ENCODE peak calls at places on chromosomes 13 and 19, in seven cellular contexts. W is fibroblast of pulmonary artery, H is AG04450, P is AG09309, D is ovary, O is A549, E is PC-3. F is an unnamed sample.
A peak's percentile ranks its signal among the peaks of the same experiment; 100 is the strongest.

GRCh38 chr13:83352391-83352790 is 529.9 kb downstream of the SLITRK1 start:
- DNase-seq in W (no peak), H (no peak), P (no peak), D (no peak), O (no peak), E (peak; percentile 62), F (no peak)

GRCh38 chr13:74067818-74068217 is 66.4 kb downstream of the KLF12 start:
- DNase-seq in W (no peak), H (no peak), P (no peak), D (no peak), O (no peak), E (peak; percentile 59), F (no peak)

GRCh38 chr13:99320693-99321481 is 13.7 kb upstream of the GPR183 start:
- DNase-seq in W (peak; percentile 93), H (peak; percentile 44), P (peak; percentile 72), D (no peak), O (no peak), E (peak; percentile 88), F (peak; percentile 57)

GRCh38 chr13:113545455-113545930 is 39.1 kb upstream of the TFDP1 start:
- DNase-seq in W (no peak), H (no peak), P (peak; percentile 13), D (no peak), O (no peak), E (no peak), F (peak; percentile 54)

GRCh38 chr13:26663801-26664200 is 96.8 kb downstream of the GPR12 start:
- DNase-seq in W (no peak), H (no peak), P (no peak), D (no peak), O (no peak), E (peak; percentile 21), F (no peak)

GRCh38 chr19:1904385-1905070 is 671 bp upstream of the ADAT3 start:
- DNase-seq in W (no peak), H (no peak), P (no peak), D (no peak), O (no peak), E (peak; percentile 92), F (no peak)

GRCh38 chr13:98158172-98158907 is 15.4 kb downstream of the FARP1 start:
- DNase-seq in W (no peak), H (no peak), P (no peak), D (peak; percentile 46), O (no peak), E (no peak), F (no peak)

GRCh38 chr13:27624071-27624470 is 2.4 kb downstream of the POLR1D start:
- DNase-seq in W (no peak), H (no peak), P (no peak), D (no peak), O (no peak), E (no peak), F (no peak)

GRCh38 chr13:93672996-93673395 is 446.4 kb downstream of the GPC6 start:
- DNase-seq in W (no peak), H (no peak), P (no peak), D (no peak), O (no peak), E (no peak), F (no peak)

GRCh38 chr19:2330632-2331284 is 2.3 kb downstream of the SPPL2B start:
- DNase-seq in W (no peak), H (no peak), P (no peak), D (no peak), O (no peak), E (no peak), F (no peak)

GRCh38 chr19:56080669-56081401 is 40.3 kb downstream of the ZNF787 start:
- DNase-seq in W (peak; percentile 87), H (peak; percentile 37), P (peak; percentile 42), D (peak; percentile 71), O (peak; percentile 48), E (peak; percentile 59), F (peak; percentile 25)
- H3K4me3 ChIP-seq in W (peak overlapping the region; percentile 54), H (peak overlapping the region; percentile 49), P (peak overlapping the region; percentile 43), D (no peak overlapping the region), O (no peak overlapping the region), E (peak overlapping the region; percentile 53), F (peak overlapping the region; percentile 49)

DNA sequence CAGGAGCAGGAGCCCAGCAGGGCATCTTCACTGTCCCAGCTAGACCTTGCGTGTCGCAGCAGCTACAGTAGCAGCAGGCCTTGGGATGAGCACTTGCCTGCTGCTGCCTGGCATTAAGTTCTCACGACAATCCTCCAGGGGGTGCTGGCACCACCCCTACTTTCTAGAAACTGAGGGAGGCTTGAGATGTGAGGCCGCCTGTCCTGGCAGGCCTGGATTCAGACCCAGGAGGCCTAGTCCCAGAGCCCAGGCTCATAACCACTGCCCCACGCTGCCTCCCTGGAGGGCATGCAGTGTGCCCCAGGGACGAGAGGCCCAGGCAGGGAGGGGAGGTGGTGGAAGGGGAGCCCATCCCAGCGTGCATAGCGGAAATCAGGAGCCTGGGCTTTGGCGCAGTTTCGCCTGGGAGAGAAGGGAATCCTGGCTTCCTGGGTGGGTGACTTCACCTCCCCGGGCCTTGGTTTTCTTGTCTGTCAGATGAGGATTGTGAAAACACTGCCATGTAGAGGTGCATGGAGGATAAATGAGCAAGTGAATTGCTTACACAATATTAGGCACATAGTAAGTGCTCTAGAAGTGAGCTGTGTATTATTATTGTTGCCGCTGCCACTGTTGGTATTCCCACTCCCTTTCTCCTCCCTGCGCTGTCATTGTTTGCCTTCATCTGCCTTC is 26.1 kb downstream of the PPP5C start:
- DNase-seq in W (peak; percentile 66), H (no peak), P (no peak), D (peak; percentile 20), O (peak; percentile 86), E (peak; percentile 5), F (no peak)
- H3K4me3 ChIP-seq in W (no peak overlapping the region), H (no peak overlapping the region), P (no peak overlapping the region), D (no peak overlapping the region), O (peak overlapping the region; percentile 10), E (peak overlapping the region; percentile 53), F (no peak overlapping the region)

DNA sequence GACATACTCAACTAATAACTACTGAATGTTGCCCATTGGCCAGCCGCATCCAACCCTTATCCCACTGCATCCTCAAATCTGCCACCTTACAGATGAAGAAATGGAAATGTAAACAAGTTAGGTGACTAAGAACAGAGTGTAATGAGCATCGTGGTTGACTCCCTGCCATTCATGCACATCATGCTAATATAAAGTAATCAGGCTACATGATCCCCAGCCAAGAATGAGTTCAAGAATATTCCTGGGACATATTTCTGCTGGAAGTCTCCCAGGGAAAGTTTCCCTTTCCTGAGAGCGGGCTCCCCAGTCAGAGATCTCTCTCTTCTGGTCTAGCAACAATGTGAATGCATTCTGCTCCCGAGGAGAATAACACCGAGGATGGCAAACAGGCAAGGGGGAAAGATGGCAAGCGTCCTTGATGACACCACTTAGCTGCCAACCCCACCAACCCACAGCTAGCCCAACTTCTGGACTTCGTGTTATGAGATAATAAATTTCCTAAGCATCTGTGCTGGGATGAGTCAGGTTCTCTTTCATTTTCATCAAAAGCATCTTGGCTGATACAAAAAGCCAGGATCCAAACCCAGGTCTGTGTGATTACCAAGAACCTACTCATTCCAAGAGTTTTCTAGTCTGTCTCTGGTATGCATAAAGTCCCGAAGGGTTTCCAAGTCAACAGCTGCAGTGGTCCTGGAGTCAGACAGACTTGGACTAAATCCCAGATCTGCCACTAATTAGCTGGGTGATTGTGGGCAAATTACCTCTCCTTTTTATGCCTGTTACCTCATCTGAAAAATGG is 55.7 kb upstream of the SERP2 start:
- DNase-seq in W (no peak), H (no peak), P (no peak), D (no peak), O (no peak), E (peak; percentile 31), F (peak; percentile 36)
- H3K4me3 ChIP-seq in W (no peak overlapping the region), H (no peak overlapping the region), P (no peak overlapping the region), D (no peak overlapping the region), O (no peak overlapping the region), E (no peak overlapping the region), F (no peak overlapping the region)

GRCh38 chr13:24746618-24747247 is 17.2 kb upstream of the RNF17 start:
- DNase-seq in W (no peak), H (no peak), P (no peak), D (no peak), O (peak; percentile 17), E (no peak), F (no peak)
- H3K4me3 ChIP-seq in W (no peak overlapping the region), H (no peak overlapping the region), P (no peak overlapping the region), D (no peak overlapping the region), O (peak overlapping the region; percentile 52), E (no peak overlapping the region), F (peak overlapping the region; percentile 42)

GRCh38 chr19:38211779-38212178 is 12.2 kb downstream of the DPF1 start:
- DNase-seq in W (no peak), H (no peak), P (no peak), D (no peak), O (no peak), E (no peak), F (no peak)
- H3K4me3 ChIP-seq in W (no peak overlapping the region), H (no peak overlapping the region), P (no peak overlapping the region), D (no peak overlapping the region), O (no peak overlapping the region), E (no peak overlapping the region), F (no peak overlapping the region)

GRCh38 chr19:35901055-35901644 is 810 bp upstream of the NFKBID start:
- DNase-seq in W (peak; percentile 36), H (no peak), P (no peak), D (no peak), O (no peak), E (peak; percentile 27), F (no peak)

GRCh38 chr19:35903550-35904179 is 1.3 kb downstream of the HCST start:
- DNase-seq in W (peak; percentile 58), H (no peak), P (no peak), D (peak; percentile 53), O (peak; percentile 76), E (peak; percentile 59), F (peak; percentile 36)

GRCh38 chr19:35901854-35902661 is at the start of gene HCST:
- DNase-seq in W (no peak), H (no peak), P (no peak), D (no peak), O (no peak), E (peak; percentile 9), F (no peak)

GRCh38 chr19:35904312-35905068 is 2.2 kb downstream of the HCST start:
- DNase-seq in W (no peak), H (no peak), P (no peak), D (no peak), O (no peak), E (no peak), F (no peak)

DNA sequence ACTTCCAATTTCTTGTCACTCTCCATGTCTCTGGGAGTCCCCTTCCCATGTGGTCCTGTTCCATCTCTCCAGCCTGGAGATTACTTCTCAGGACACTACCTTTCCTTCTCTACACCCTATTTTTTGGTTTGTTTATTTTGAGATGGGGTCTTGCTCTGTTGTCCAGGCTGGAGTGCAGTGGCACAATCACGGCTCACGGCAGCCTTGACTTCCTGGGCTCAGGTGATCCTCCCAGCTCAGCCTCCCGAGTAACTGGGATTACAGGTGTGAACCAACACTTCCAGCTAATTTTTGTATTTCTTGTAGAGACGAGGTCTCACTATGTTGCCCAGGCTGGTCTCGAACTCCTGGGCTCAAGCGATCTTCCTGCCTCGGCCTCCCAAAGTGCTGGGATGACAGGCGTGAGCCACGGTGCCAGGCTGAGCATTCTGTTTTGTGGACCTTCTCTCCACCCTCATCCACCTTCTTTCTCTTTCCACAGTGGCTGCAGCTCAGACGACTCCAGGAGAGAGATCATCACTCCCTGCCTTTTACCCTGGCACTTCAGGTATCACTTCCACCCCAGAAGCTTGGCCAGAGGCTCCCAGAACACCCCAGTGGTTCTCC is 644 bp downstream of the HCST start:
- DNase-seq in W (no peak), H (no peak), P (no peak), D (no peak), O (no peak), E (no peak), F (no peak)
- H3K4me3 ChIP-seq in W (peak overlapping the region; percentile 36), H (no peak overlapping the region), P (no peak overlapping the region), D (no peak overlapping the region), O (peak overlapping the region; percentile 34), E (peak overlapping the region; percentile 42), F (peak overlapping the region; percentile 21)

F was measured in skeletal muscle cell.